ENCODE peak calls at places on chromosome 11, in six cellular contexts. V is upper lobe of right lung, T is NCI-H345, S is Caco-2, L is NCI-H1436, F is tibial artery. O is an unnamed sample.

GRCh38 chr11:71286701-71287643 is 34.6 kb upstream of the SHANK2 start:
- DNase-seq in T (no peak), L (no peak), V (peak), S (no peak), F (no peak), O (no peak)

GRCh38 chr11:94142308-94143277 is 14.0 kb downstream of the PANX1 start:
- DNase-seq in T (peak), F (no peak), S (no peak), V (no peak), L (no peak), O (no peak)

GRCh38 chr11:101996106-101996505 is 51.1 kb upstream of the CFAP300 start:
- DNase-seq in S (no peak), T (no peak), F (no peak), V (no peak), L (no peak), O (no peak)

GRCh38 chr11:702731-703461 is 3.1 kb upstream of the EPS8L2 start:
- DNase-seq in S (no peak), T (no peak), F (no peak), V (peak), L (no peak), O (no peak)

GRCh38 chr11:86395061-86395551 is 20.4 kb downstream of the CCDC81 start:
- DNase-seq in V (no peak), T (no peak), S (no peak), F (peak), L (no peak), O (no peak)

GRCh38 chr11:100719809-100720221 is 32.7 kb downstream of the ARHGAP42 start:
- DNase-seq in T (peak), S (peak), V (no peak), L (no peak), F (peak), O (no peak)

GRCh38 chr11:75541301-75541929 is 15.7 kb upstream of the GDPD5 start:
- DNase-seq in V (no peak), F (no peak), L (no peak), T (no peak), S (no peak), O (no peak)

GRCh38 chr11:48093795-48094642 is 113.7 kb downstream of the PTPRJ start:
- DNase-seq in S (peak), T (peak), L (no peak), V (no peak), F (no peak), O (peak)

GRCh38 chr11:3147626-3148025 is 17.5 kb downstream of the OSBPL5 start:
- DNase-seq in V (no peak), S (no peak), L (no peak), T (no peak), F (no peak), O (no peak)

GRCh38 chr11:2996976-2997375 is 4.8 kb upstream of the NAP1L4 start:
- DNase-seq in V (no peak), T (no peak), F (no peak), L (no peak), S (no peak), O (no peak)

GRCh38 chr11:3894128-3894731 is 38.8 kb downstream of the STIM1 start:
- DNase-seq in T (no peak), V (no peak), L (no peak), F (no peak), S (no peak), O (peak)

GRCh38 chr11:105524286-105524685 is 85.6 kb upstream of the GRIA4 start:
- DNase-seq in L (no peak), F (no peak), S (peak), V (no peak), T (no peak), O (no peak)

GRCh38 chr11:108887436-108888238 is 222.8 kb downstream of the DDX10 start:
- DNase-seq in S (no peak), T (no peak), V (no peak), L (no peak), F (no peak), O (no peak)

GRCh38 chr11:122305018-122305417 is 189.0 kb upstream of the BLID start:
- DNase-seq in S (no peak), F (no peak), V (no peak), L (no peak), T (no peak), O (no peak)

GRCh38 chr11:72735495-72736027 is 16.6 kb downstream of the ARAP1 start:
- DNase-seq in L (no peak), T (no peak), F (no peak), V (no peak), S (peak), O (no peak)

GRCh38 chr11:93038521-93038920 is 69.1 kb downstream of the MTNR1B start:
- DNase-seq in L (no peak), T (no peak), V (no peak), S (no peak), F (no peak), O (no peak)

GRCh38 chr11:19938051-19938856 is 222.0 kb downstream of the DBX1 start:
- DNase-seq in V (no peak), L (no peak), T (no peak), F (no peak), S (peak), O (no peak)

GRCh38 chr11:123174196-123175183 is 20.6 kb downstream of the CLMP start:
- DNase-seq in S (peak), V (no peak), L (no peak), T (no peak), F (peak), O (no peak)

GRCh38 chr11:45846174-45846675 is 1.1 kb upstream of the CRY2 start:
- DNase-seq in S (no peak), L (no peak), V (no peak), T (no peak), F (no peak), O (no peak)

GRCh38 chr11:44943118-44943517 is 7.6 kb downstream of the TP53I11 start:
- DNase-seq in T (peak), F (peak), L (peak), S (no peak), V (peak), O (peak)

GRCh38 chr11:69183613-69184012 is 27.9 kb downstream of the SMIM38 start:
- DNase-seq in T (no peak), V (no peak), F (no peak), S (no peak), L (no peak), O (peak)

GRCh38 chr11:126378763-126379162 is 23.3 kb downstream of the ST3GAL4 start:
- DNase-seq in L (no peak), S (no peak), V (no peak), T (peak), F (no peak), O (no peak)

GRCh38 chr11:12113294-12113693 is 2.9 kb downstream of the MICAL2 start:
- DNase-seq in L (no peak), T (no peak), S (no peak), F (no peak), V (no peak), O (no peak)

O was measured in stimulated activated naive B cell treated with anti-CD40 and anti-IgM and Interleukin-4, amounts not matched to agents 10 μg/mL and 1 μg/mL and 100 μg/mL, for 72 hours.